ENCODE peak calls at places on chromosomes 12 and 14, in ten cellular contexts. D is left ventricle myocardium inferior; L is GM03348; V is spleen; T is HT1080; N is iPS DF 19.7; S is KBM-7; O is amniotic stem cell; E is NCI-H82; J is stimulated activated CD4-positive, alpha-beta T cell treated with anti-CD3 and anti-CD28 coated beads, Interleukin-15, amount 100 ng/mL, for 1 hour. Z is an unnamed sample.

GRCh38 chr14:99605299-99605961 is 1.4 kb upstream of the CCDC85C start:
- DNase-seq in D (peak), L (peak), V (peak), T (peak), N (no peak), S (peak), O (peak), E (peak), J (peak), Z (peak)

GRCh38 chr14:78022059-78022458 is 148.1 kb upstream of the NRXN3 start:
- DNase-seq in D (peak), L (peak), V (no peak), T (peak), N (peak), S (peak), O (no peak), E (peak), J (no peak), Z (no peak)

GRCh38 chr14:64703393-64704144 is 655 bp upstream of the PLEKHG3 start:
- DNase-seq in D (no peak), L (no peak), V (no peak), T (no peak), N (no peak), S (no peak), O (no peak), E (peak), J (no peak), Z (no peak)

GRCh38 chr12:122090759-122091535 is 12.4 kb downstream of the MLXIP start:
- DNase-seq in D (no peak), L (peak), V (no peak), T (no peak), N (no peak), S (no peak), O (no peak), E (no peak), J (no peak), Z (peak)

GRCh38 chr12:50597200-50598195 is 92.7 kb downstream of the DIP2B start:
- DNase-seq in D (no peak), L (peak), V (no peak), T (peak), N (no peak), S (peak), O (peak), E (no peak), J (peak), Z (peak)

GRCh38 chr12:30457621-30458289 is 237.9 kb downstream of the IPO8 start:
- DNase-seq in D (no peak), L (peak), V (no peak), T (peak), N (no peak), S (peak), O (peak), E (peak), J (no peak), Z (peak)

GRCh38 chr12:65962921-65963883 is 138.9 kb downstream of the HMGA2 start:
- DNase-seq in D (no peak), L (no peak), V (no peak), T (no peak), N (peak), S (peak), O (no peak), E (peak), J (no peak), Z (no peak)

GRCh38 chr14:58898655-58899316 is 261.0 kb downstream of the DACT1 start:
- DNase-seq in D (no peak), L (peak), V (no peak), T (peak), N (no peak), S (no peak), O (peak), E (no peak), J (no peak), Z (peak)

GRCh38 chr14:104654119-104654518 is 35.3 kb upstream of the INF2 start:
- DNase-seq in D (no peak), L (no peak), V (no peak), T (no peak), N (no peak), S (no peak), O (no peak), E (no peak), J (no peak), Z (no peak)

GRCh38 chr14:89767861-89768268 is 186.7 kb downstream of the EFCAB11 start:
- DNase-seq in D (no peak), L (peak), V (no peak), T (peak), N (peak), S (peak), O (peak), E (peak), J (peak), Z (peak)

GRCh38 chr12:49091836-49092085 is 2.8 kb downstream of the DHH start:
- DNase-seq in D (no peak), L (no peak), V (no peak), T (no peak), N (no peak), S (no peak), O (no peak), E (no peak), J (no peak), Z (no peak)

GRCh38 chr12:132218519-132218860 is 74.2 kb downstream of the NOC4L start:
- DNase-seq in D (no peak), L (no peak), V (no peak), T (no peak), N (no peak), S (no peak), O (no peak), E (no peak), J (no peak), Z (no peak)

GRCh38 chr12:51521554-51522276 is 69.3 kb upstream of the SCN8A start:
- DNase-seq in D (no peak), L (no peak), V (no peak), T (no peak), N (no peak), S (no peak), O (no peak), E (no peak), J (no peak), Z (no peak)

GRCh38 chr12:45728625-45729232 is 777 bp upstream of the ARID2 start:
- DNase-seq in D (peak), L (peak), V (peak), T (peak), N (peak), S (peak), O (peak), E (peak), J (peak), Z (peak)

GRCh38 chr12:26027401-26027800 is 68.9 kb downstream of the RASSF8 start:
- DNase-seq in D (no peak), L (no peak), V (no peak), T (no peak), N (no peak), S (no peak), O (no peak), E (no peak), J (no peak), Z (no peak)